ENCODE peak calls at places on chromosomes 12 and 14, in four cellular contexts. One of them, this sample, is unnamed. For H3K27me3, the result is how much of the 10 kb centered on the place peaks cover.

GRCh38 chr14:31124197-31124596 is 83.4 kb downstream of the HECTD1 start:
- DNase-seq in hepatocyte: no peak
- DNase-seq in tibial artery: no peak
- DNase-seq in brain microvascular endothelial cell: no peak
- DNase-seq in this sample: no peak

GRCh38 chr12:31785318-31785717 is 56.5 kb upstream of the AMN1 start:
- DNase-seq in hepatocyte: no peak
- DNase-seq in tibial artery: no peak
- DNase-seq in brain microvascular endothelial cell: no peak
- DNase-seq in this sample: no peak

GRCh38 chr12:50220357-50221061 is 53.3 kb upstream of the CERS5 start:
- DNase-seq in hepatocyte: peak
- DNase-seq in tibial artery: no peak
- DNase-seq in brain microvascular endothelial cell: peak
- DNase-seq in this sample: peak

GRCh38 chr14:64444984-64445845 is 20.1 kb upstream of the AKAP5 start:
- DNase-seq in hepatocyte: peak
- DNase-seq in tibial artery: peak
- DNase-seq in brain microvascular endothelial cell: peak
- DNase-seq in this sample: peak

GRCh38 chr12:80763874-80764273 is 47.2 kb downstream of the MYF5 start:
- DNase-seq in hepatocyte: peak
- DNase-seq in tibial artery: no peak
- DNase-seq in brain microvascular endothelial cell: peak
- DNase-seq in this sample: no peak

GRCh38 chr14:33567003-33567735 is 383.7 kb downstream of the EGLN3 start:
- DNase-seq in hepatocyte: no peak
- DNase-seq in tibial artery: no peak
- DNase-seq in brain microvascular endothelial cell: peak
- DNase-seq in this sample: no peak

GRCh38 chr14:28756896-28757570 is 9.6 kb upstream of the FOXG1 start:
- DNase-seq in hepatocyte: peak
- DNase-seq in tibial artery: no peak
- DNase-seq in brain microvascular endothelial cell: peak
- DNase-seq in this sample: no peak

GRCh38 chr14:75306917-75307699 is 28.5 kb downstream of the FOS start:
- DNase-seq in hepatocyte: peak
- DNase-seq in tibial artery: no peak
- DNase-seq in brain microvascular endothelial cell: no peak
- DNase-seq in this sample: no peak

GRCh38 chr12:44921736-44922135 is 45.6 kb upstream of the NELL2 start:
- DNase-seq in hepatocyte: no peak
- DNase-seq in tibial artery: no peak
- DNase-seq in brain microvascular endothelial cell: no peak
- DNase-seq in this sample: no peak

GRCh38 chr12:90808568-90808967 is 146.4 kb downstream of the CCER1 start:
- DNase-seq in hepatocyte: no peak
- DNase-seq in tibial artery: no peak
- DNase-seq in brain microvascular endothelial cell: no peak
- DNase-seq in this sample: no peak

DNA sequence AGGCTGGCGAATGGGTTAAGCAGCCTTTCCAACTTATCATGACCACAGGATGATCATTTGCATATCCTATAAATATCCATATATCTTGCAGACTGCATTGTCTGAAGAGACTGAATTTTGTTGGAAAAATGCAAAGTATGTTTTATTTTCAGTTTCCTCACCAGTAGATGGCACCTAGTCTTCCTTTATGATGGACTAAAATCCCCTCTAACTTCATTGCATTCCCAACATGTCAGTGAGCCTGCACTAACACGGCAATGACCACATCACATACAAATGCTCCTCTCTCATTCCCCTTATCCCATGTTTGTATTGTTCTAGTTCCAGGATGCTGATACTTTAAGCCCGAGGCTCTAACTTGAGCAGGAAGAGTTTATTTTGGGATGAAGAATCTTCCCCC is 24.7 kb upstream of the MYBPC1 start:
- DNase-seq in hepatocyte: peak
- DNase-seq in tibial artery: no peak
- DNase-seq in brain microvascular endothelial cell: peak
- DNase-seq in this sample: no peak
- H3K27me3 ChIP-seq in hepatocyte: under half
- H3K27me3 ChIP-seq in tibial artery: under half
- H3K27me3 ChIP-seq in brain microvascular endothelial cell: under half
- H3K27me3 ChIP-seq in this sample: under half

DNA sequence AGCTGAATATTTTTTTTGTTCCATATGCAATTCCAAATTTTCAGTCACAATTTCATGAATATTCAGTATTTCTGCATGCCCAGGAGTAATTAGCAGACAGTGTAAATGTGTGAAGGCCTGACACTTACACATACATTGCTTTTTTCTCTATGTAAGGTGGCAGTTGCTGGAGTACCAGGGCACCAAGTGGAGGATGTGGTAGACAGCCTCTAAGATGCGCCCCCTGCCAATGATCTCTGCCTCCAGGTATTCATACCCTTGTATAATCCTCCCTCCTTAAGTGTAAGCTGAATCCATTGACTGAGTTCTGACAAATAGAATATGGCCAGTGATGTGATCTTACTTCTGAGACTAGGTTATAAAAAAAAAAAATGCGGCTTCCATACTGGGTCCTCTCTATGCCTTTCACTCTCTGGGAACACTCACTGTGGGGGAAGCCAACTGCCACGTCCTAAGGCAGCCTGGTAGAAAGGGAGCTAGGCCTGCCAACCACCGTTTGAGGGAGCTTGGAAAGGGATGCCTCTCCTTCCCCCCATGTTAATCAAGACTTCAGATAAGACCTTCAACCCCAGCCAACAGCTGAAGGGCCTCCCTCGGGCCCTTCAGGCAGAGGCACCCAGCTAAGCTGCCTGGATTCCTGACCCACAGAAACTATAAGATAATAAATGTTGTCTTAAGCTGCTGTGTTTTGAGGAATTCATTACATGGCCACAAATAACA is 62.6 kb upstream of the PTGR2 start:
- DNase-seq in hepatocyte: no peak
- DNase-seq in tibial artery: no peak
- DNase-seq in brain microvascular endothelial cell: no peak
- DNase-seq in this sample: no peak
- TF ChIP-seq CTCF in hepatocyte: no peak
- TF ChIP-seq CTCF in tibial artery: no peak
- TF ChIP-seq CTCF in brain microvascular endothelial cell: no peak
- TF ChIP-seq CTCF in this sample: no peak

DNA sequence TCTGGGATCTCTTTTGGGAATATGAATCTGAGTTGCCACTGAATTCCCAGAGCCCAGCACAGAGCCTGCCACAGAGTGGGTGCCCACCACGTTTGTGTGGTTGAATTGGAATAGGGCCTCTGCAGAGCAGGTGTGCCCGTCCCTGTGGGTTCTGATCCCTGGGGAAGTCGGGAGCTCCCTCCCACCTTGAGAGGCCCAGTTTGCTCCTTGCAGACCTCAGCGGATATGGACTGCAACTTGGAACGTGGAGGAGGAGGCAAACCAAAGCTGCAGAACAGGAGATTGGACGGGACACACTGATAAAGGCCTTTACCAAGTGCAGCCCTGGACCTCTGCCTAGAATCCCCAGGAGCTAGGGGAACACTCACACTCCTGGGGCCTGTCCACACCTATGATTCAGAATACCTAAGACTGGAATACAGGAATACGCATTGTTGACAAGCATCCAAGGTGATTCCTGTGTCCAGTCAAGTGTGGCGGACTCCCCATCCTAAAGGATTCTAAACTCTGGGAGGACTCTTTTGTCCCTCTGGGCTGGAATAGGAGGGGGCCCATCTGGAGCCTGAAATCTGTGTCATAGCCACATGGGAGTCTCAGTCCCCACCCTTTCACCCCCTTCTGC is 2.4 kb downstream of the KRT76 start:
- DNase-seq in hepatocyte: no peak
- DNase-seq in tibial artery: no peak
- DNase-seq in brain microvascular endothelial cell: no peak
- DNase-seq in this sample: no peak
- H3K27me3 ChIP-seq in hepatocyte: under half
- H3K27me3 ChIP-seq in tibial artery: under half
- H3K27me3 ChIP-seq in brain microvascular endothelial cell: under half
- H3K27me3 ChIP-seq in this sample: under half

GRCh38 chr12:6493580-6494350 is at the start of gene NCAPD2:
- DNase-seq in hepatocyte: peak
- DNase-seq in tibial artery: peak
- DNase-seq in brain microvascular endothelial cell: peak
- DNase-seq in this sample: peak
- TF ChIP-seq CTCF in hepatocyte: no peak
- TF ChIP-seq CTCF in tibial artery: peak
- TF ChIP-seq CTCF in brain microvascular endothelial cell: peak
- TF ChIP-seq CTCF in this sample: no peak

GRCh38 chr12:104436790-104437189 is 20.0 kb upstream of the CHST11 start:
- DNase-seq in hepatocyte: no peak
- DNase-seq in tibial artery: no peak
- DNase-seq in brain microvascular endothelial cell: no peak
- DNase-seq in this sample: no peak
- H3K27me3 ChIP-seq in hepatocyte: under half
- H3K27me3 ChIP-seq in tibial artery: under half
- H3K27me3 ChIP-seq in brain microvascular endothelial cell: under half
- H3K27me3 ChIP-seq in this sample: under half

GRCh38 chr12:89707992-89708792 is 446 bp downstream of the ATP2B1 start:
- DNase-seq in hepatocyte: peak
- DNase-seq in tibial artery: peak
- DNase-seq in brain microvascular endothelial cell: peak
- DNase-seq in this sample: peak
- TF ChIP-seq CTCF in hepatocyte: peak
- TF ChIP-seq CTCF in tibial artery: no peak
- TF ChIP-seq CTCF in brain microvascular endothelial cell: no peak
- TF ChIP-seq CTCF in this sample: peak

GRCh38 chr12:57943438-57944080 is 2.2 kb downstream of the ATP23 start:
- DNase-seq in hepatocyte: no peak
- DNase-seq in tibial artery: no peak
- DNase-seq in brain microvascular endothelial cell: no peak
- DNase-seq in this sample: no peak
- H3K27me3 ChIP-seq in hepatocyte: under half
- H3K27me3 ChIP-seq in tibial artery: under half
- H3K27me3 ChIP-seq in brain microvascular endothelial cell: under half
- H3K27me3 ChIP-seq in this sample: under half

GRCh38 chr14:99034711-99035171 is 237.3 kb downstream of the BCL11B start:
- DNase-seq in hepatocyte: no peak
- DNase-seq in tibial artery: peak
- DNase-seq in brain microvascular endothelial cell: no peak
- DNase-seq in this sample: no peak
- TF ChIP-seq CTCF in hepatocyte: no peak
- TF ChIP-seq CTCF in tibial artery: no peak
- TF ChIP-seq CTCF in brain microvascular endothelial cell: peak
- TF ChIP-seq CTCF in this sample: no peak

DNA sequence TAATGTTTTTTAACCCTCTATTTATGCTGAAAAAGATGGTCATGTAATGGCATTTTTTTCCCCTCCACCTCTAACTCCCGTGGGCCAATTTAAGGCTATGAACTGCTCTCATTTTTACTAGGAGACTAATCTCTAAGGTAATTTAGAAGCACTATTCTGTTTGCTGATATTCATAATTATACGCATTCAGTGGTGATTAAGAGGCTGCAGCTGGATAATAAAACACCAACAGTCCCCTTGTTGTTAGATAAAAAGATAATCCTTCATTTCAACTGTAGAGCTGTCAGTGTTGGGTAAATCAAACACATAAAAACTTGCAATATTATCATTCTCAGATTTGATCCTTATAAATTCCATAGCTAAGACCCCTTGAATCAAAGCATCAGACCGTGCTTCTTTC is 8.9 kb downstream of the MYO1H start:
- DNase-seq in hepatocyte: no peak
- DNase-seq in tibial artery: no peak
- DNase-seq in brain microvascular endothelial cell: no peak
- DNase-seq in this sample: no peak
- H3K27me3 ChIP-seq in hepatocyte: under half
- H3K27me3 ChIP-seq in tibial artery: under half
- H3K27me3 ChIP-seq in brain microvascular endothelial cell: under half
- H3K27me3 ChIP-seq in this sample: under half

GRCh38 chr12:56315626-56316473 is at the start of gene CNPY2:
- DNase-seq in hepatocyte: peak
- DNase-seq in tibial artery: peak
- DNase-seq in brain microvascular endothelial cell: peak
- DNase-seq in this sample: peak
- TF ChIP-seq CTCF in hepatocyte: peak
- TF ChIP-seq CTCF in tibial artery: no peak
- TF ChIP-seq CTCF in brain microvascular endothelial cell: peak
- TF ChIP-seq CTCF in this sample: peak